ENCODE peak calls at places on chromosome 2, in four cellular contexts. One of them, this sample, is unnamed.

GRCh38 chr2:241867776-241868420 is 1.6 kb upstream of the RTP5 start:
- DNase-seq in kidney: peak; percentile 74
- DNase-seq in GM06990: no peak
- DNase-seq in endothelial cell of umbilical vein: no peak
- DNase-seq in this sample: no peak

GRCh38 chr2:122886479-122887130 is 1131.2 kb downstream of the TSN start:
- DNase-seq in GM06990: no peak
- DNase-seq in kidney: no peak
- DNase-seq in endothelial cell of umbilical vein: no peak
- DNase-seq in this sample: no peak

GRCh38 chr2:64311948-64312621 is 141.9 kb upstream of the LGALSL start:
- DNase-seq in endothelial cell of umbilical vein: peak; percentile 89
- DNase-seq in kidney: peak; percentile 85
- DNase-seq in GM06990: no peak
- DNase-seq in this sample: no peak

GRCh38 chr2:222750533-222750932 is 79.1 kb downstream of the MOGAT1 start:
- DNase-seq in GM06990: no peak
- DNase-seq in endothelial cell of umbilical vein: no peak
- DNase-seq in kidney: no peak
- DNase-seq in this sample: no peak

GRCh38 chr2:191869178-191869577 is 22.3 kb upstream of the CAVIN2 start:
- DNase-seq in GM06990: no peak
- DNase-seq in endothelial cell of umbilical vein: peak; percentile 65
- DNase-seq in kidney: no peak
- DNase-seq in this sample: no peak

GRCh38 chr2:231515603-231516002 is 14.6 kb downstream of the NMUR1 start:
- DNase-seq in endothelial cell of umbilical vein: no peak
- DNase-seq in GM06990: no peak
- DNase-seq in kidney: no peak
- DNase-seq in this sample: no peak

GRCh38 chr2:172655091-172655837 is 80.4 kb upstream of the RAPGEF4 start:
- DNase-seq in GM06990: no peak
- DNase-seq in endothelial cell of umbilical vein: peak; percentile 11
- DNase-seq in kidney: no peak
- DNase-seq in this sample: no peak

GRCh38 chr2:117170897-117171296 is 643.6 kb upstream of the DDX18 start:
- DNase-seq in GM06990: no peak
- DNase-seq in endothelial cell of umbilical vein: no peak
- DNase-seq in kidney: no peak
- DNase-seq in this sample: no peak

GRCh38 chr2:236161531-236161930 is 6.7 kb downstream of the GBX2 start:
- DNase-seq in kidney: no peak
- DNase-seq in GM06990: no peak
- DNase-seq in endothelial cell of umbilical vein: no peak
- DNase-seq in this sample: no peak

GRCh38 chr2:100142393-100142792 is at the start of gene AFF3:
- DNase-seq in GM06990: peak; percentile 72
- DNase-seq in kidney: no peak
- DNase-seq in endothelial cell of umbilical vein: no peak
- DNase-seq in this sample: peak; percentile 80

GRCh38 chr2:231684314-231685223 is 23.8 kb upstream of the PTMA start:
- DNase-seq in endothelial cell of umbilical vein: no peak
- DNase-seq in kidney: no peak
- DNase-seq in GM06990: no peak
- DNase-seq in this sample: no peak

DNA sequence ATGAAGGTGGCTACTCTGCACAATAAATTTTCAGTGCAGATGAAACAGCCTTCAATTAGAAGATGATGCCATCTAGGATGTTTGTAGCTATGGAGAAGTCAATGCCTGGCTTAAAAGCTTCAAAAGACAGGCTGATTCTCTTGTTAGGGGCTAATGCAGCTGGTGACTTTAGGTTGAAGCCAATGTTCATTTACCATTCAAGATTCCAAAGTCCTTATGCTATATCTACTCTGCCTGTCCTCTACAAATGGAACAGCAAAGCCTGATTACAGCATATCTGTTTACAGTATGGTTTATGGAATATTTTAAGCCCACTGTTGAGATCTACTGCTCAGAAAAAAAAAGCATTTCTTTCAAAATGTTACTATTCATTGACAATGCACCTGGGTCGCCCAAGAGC is 15.8 kb downstream of the TGFA start:
- DNase-seq in endothelial cell of umbilical vein: no peak
- DNase-seq in kidney: no peak
- DNase-seq in GM06990: no peak
- DNase-seq in this sample: no peak
- TF ChIP-seq CTCF in endothelial cell of umbilical vein: no peak
- TF ChIP-seq CTCF in kidney: no peak
- TF ChIP-seq CTCF in GM06990: no peak
- TF ChIP-seq CTCF in this sample: no peak

GRCh38 chr2:220076734-220077133 is 449.3 kb downstream of the SLC4A3 start:
- DNase-seq in kidney: no peak
- DNase-seq in endothelial cell of umbilical vein: no peak
- DNase-seq in GM06990: no peak
- DNase-seq in this sample: no peak
- TF ChIP-seq CTCF in kidney: no peak
- TF ChIP-seq CTCF in endothelial cell of umbilical vein: no peak
- TF ChIP-seq CTCF in GM06990: no peak
- TF ChIP-seq CTCF in this sample: no peak

GRCh38 chr2:71451695-71452094 is 1.7 kb upstream of the DYSF start:
- DNase-seq in GM06990: no peak
- DNase-seq in endothelial cell of umbilical vein: no peak
- DNase-seq in kidney: no peak
- DNase-seq in this sample: no peak

GRCh38 chr2:71453404-71454220 is at the start of gene DYSF:
- DNase-seq in kidney: peak; percentile 76
- DNase-seq in GM06990: no peak
- DNase-seq in endothelial cell of umbilical vein: no peak
- DNase-seq in this sample: no peak

GRCh38 chr2:71455011-71455740 is 1.8 kb downstream of the DYSF start:
- DNase-seq in kidney: no peak
- DNase-seq in GM06990: no peak
- DNase-seq in endothelial cell of umbilical vein: peak; percentile 42
- DNase-seq in this sample: no peak

GRCh38 chr2:71454221-71455010 is 1.1 kb downstream of the DYSF start:
- DNase-seq in GM06990: no peak
- DNase-seq in kidney: no peak
- DNase-seq in endothelial cell of umbilical vein: no peak
- DNase-seq in this sample: no peak

GRCh38 chr2:71452565-71452964 is 796 bp upstream of the DYSF start:
- DNase-seq in GM06990: no peak
- DNase-seq in kidney: no peak
- DNase-seq in endothelial cell of umbilical vein: peak; percentile 42
- DNase-seq in this sample: no peak
- TF ChIP-seq CTCF in GM06990: peak; percentile 13
- TF ChIP-seq CTCF in kidney: no peak
- TF ChIP-seq CTCF in endothelial cell of umbilical vein: peak; percentile 31
- TF ChIP-seq CTCF in this sample: no peak

GRCh38 chr2:126664234-126664633 is 8.3 kb downstream of the GYPC start:
- DNase-seq in endothelial cell of umbilical vein: no peak
- DNase-seq in kidney: no peak
- DNase-seq in GM06990: no peak
- DNase-seq in this sample: peak; percentile 68

GRCh38 chr2:126666003-126666402 is 10.0 kb downstream of the GYPC start:
- DNase-seq in GM06990: no peak
- DNase-seq in kidney: no peak
- DNase-seq in endothelial cell of umbilical vein: no peak
- DNase-seq in this sample: no peak

GRCh38 chr2:126663184-126663963 is 7.4 kb downstream of the GYPC start:
- DNase-seq in endothelial cell of umbilical vein: no peak
- DNase-seq in GM06990: peak; percentile 52
- DNase-seq in kidney: no peak
- DNase-seq in this sample: no peak

GRCh38 chr2:126665483-126665882 is 9.5 kb downstream of the GYPC start:
- DNase-seq in endothelial cell of umbilical vein: no peak
- DNase-seq in GM06990: no peak
- DNase-seq in kidney: no peak
- DNase-seq in this sample: no peak

DNA sequence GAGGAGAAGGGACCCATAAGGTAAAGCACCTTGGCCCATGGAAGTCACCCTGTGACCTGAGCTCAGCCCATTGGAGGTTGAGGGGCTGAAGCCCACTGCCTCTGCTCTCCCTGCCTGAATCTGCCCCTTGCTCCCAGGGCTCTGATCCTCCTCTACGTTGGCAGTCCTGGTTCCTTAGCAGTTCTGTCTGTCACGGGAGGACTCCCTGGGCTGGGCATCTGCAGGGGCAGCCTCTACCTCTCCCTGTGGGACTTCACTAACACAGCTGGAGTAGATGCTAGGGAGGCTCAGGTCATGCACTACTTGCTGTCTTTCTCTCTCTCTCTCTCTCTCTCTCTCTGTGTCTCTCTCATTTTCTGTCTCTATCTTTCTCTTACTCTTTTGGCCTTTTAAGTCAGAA is 8.7 kb downstream of the GYPC start:
- DNase-seq in GM06990: peak; percentile 39
- DNase-seq in kidney: no peak
- DNase-seq in endothelial cell of umbilical vein: no peak
- DNase-seq in this sample: no peak
- TF ChIP-seq CTCF in GM06990: no peak
- TF ChIP-seq CTCF in kidney: no peak
- TF ChIP-seq CTCF in endothelial cell of umbilical vein: no peak
- TF ChIP-seq CTCF in this sample: no peak

GRCh38 chr2:107627926-107628325 is 198.8 kb upstream of the RGPD4 start:
- DNase-seq in endothelial cell of umbilical vein: no peak
- DNase-seq in GM06990: no peak
- DNase-seq in kidney: no peak
- DNase-seq in this sample: no peak

GRCh38 chr2:107621186-107621835 is 205.4 kb upstream of the RGPD4 start:
- DNase-seq in GM06990: no peak
- DNase-seq in endothelial cell of umbilical vein: no peak
- DNase-seq in kidney: no peak
- DNase-seq in this sample: no peak

GRCh38 chr2:107622741-107623310 is 203.9 kb upstream of the RGPD4 start:
- DNase-seq in endothelial cell of umbilical vein: no peak
- DNase-seq in kidney: no peak
- DNase-seq in GM06990: no peak
- DNase-seq in this sample: no peak

GRCh38 chr2:107625982-107626381 is 200.7 kb upstream of the RGPD4 start:
- DNase-seq in kidney: no peak
- DNase-seq in GM06990: no peak
- DNase-seq in endothelial cell of umbilical vein: no peak
- DNase-seq in this sample: no peak

DNA sequence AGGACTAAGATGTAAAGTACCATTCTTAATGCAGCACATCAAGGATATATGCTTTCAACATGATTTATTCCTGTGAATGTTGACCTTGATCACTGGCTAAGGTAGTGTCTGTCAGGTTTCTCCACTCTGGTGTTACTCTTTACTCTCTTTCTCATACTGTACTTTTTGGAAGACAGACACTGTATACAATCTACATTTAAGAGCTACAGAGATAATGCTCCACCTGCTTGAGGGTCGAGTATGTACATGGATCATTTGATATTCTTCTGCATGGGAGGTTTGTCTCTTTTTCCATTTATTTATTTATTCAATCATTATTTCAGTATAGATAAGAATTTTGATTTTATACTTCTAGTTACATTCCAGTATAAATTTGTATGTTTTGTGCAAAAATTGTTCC is 199.5 kb upstream of the RGPD4 start:
- DNase-seq in endothelial cell of umbilical vein: no peak
- DNase-seq in kidney: no peak
- DNase-seq in GM06990: no peak
- DNase-seq in this sample: no peak
- TF ChIP-seq CTCF in endothelial cell of umbilical vein: no peak
- TF ChIP-seq CTCF in kidney: no peak
- TF ChIP-seq CTCF in GM06990: no peak
- TF ChIP-seq CTCF in this sample: no peak

GRCh38 chr2:8691859-8692437 is 10.1 kb downstream of the ID2 start:
- DNase-seq in GM06990: no peak
- DNase-seq in endothelial cell of umbilical vein: no peak
- DNase-seq in kidney: no peak
- DNase-seq in this sample: no peak

GRCh38 chr2:8694737-8695136 is 12.9 kb downstream of the ID2 start:
- DNase-seq in kidney: no peak
- DNase-seq in GM06990: no peak
- DNase-seq in endothelial cell of umbilical vein: no peak
- DNase-seq in this sample: no peak

GRCh38 chr2:8697190-8697589 is 15.3 kb downstream of the ID2 start:
- DNase-seq in GM06990: no peak
- DNase-seq in endothelial cell of umbilical vein: no peak
- DNase-seq in kidney: no peak
- DNase-seq in this sample: no peak

DNA sequence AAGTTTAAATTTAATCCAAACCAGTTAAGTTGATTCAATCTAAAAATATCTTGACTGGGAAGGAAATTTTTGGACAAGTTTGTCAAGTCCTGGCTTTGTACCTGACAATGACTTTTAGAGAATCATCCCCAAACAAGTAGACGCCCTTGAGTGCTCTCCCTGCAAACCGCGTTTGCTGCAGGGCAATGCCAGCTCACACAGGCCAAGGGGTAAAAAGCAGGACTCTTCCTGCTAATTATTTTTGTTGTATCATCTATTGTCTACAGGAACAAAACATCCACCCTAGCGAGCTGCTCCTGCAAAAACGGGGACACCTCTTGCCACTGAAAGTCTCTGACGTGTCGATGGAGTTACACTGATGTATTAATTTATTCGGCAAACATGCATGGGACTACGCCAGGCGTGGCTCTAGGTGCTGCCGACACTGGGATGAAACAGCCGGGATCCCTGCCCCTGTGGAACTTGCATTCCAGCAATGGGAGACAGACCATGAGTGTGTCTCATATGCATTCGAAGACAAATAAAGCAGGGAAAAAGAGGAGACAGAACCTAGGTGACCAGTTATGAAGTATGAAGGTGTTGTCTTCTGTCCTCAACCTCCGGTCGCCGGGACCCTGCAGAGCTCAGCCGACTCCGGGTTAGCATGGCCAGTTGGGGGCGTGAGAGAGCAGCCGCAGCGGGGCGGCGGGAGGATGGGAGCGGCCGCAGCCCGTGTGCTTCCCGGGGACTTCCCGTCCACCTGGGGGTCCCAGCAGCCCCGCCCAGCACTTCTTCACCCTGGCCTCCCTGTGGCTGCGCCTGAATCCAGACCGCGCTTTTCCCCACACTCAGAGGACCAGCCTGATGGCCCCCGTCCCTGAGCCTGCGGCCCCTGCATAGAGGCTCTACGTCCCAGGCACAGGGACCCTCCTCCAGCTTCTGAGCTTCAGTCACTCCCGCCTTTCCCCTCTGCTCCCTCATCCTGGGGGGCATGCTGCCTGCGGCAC is 11.2 kb downstream of the ID2 start:
- DNase-seq in kidney: peak; percentile 76
- DNase-seq in GM06990: peak; percentile 46
- DNase-seq in endothelial cell of umbilical vein: peak; percentile 7
- DNase-seq in this sample: peak; percentile 68
- TF ChIP-seq CTCF in kidney: peak; percentile 30
- TF ChIP-seq CTCF in GM06990: peak; percentile 78
- TF ChIP-seq CTCF in endothelial cell of umbilical vein: peak; percentile 77
- TF ChIP-seq CTCF in this sample: peak; percentile 50